ENCODE peak calls at places on chromosomes 4 and X, in seven cellular contexts. One of them, this sample, is unnamed.

GRCh38 chrX:85017721-85018120 is 14.0 kb downstream of the APOOL start:
- DNase-seq in fibroblast of the aortic adventitia: peak
- DNase-seq in vagina: no peak
- DNase-seq in GM06990: no peak
- DNase-seq in fibroblast of mammary gland: peak
- DNase-seq in OCI-LY7: no peak
- DNase-seq in Right ventricle myocardium superior: no peak
- DNase-seq in this sample: no peak

GRCh38 chr4:38323141-38323634 is 340.8 kb upstream of the KLF3 start:
- DNase-seq in fibroblast of the aortic adventitia: no peak
- DNase-seq in vagina: no peak
- DNase-seq in GM06990: no peak
- DNase-seq in fibroblast of mammary gland: peak
- DNase-seq in OCI-LY7: no peak
- DNase-seq in Right ventricle myocardium superior: no peak
- DNase-seq in this sample: no peak

GRCh38 chr4:156924774-156925173 is 46.8 kb downstream of the PDGFC start:
- DNase-seq in fibroblast of the aortic adventitia: peak
- DNase-seq in vagina: no peak
- DNase-seq in GM06990: no peak
- DNase-seq in fibroblast of mammary gland: no peak
- DNase-seq in OCI-LY7: no peak
- DNase-seq in Right ventricle myocardium superior: no peak
- DNase-seq in this sample: no peak

GRCh38 chr4:19547463-19547862 is 704.2 kb upstream of the SLIT2 start:
- DNase-seq in fibroblast of the aortic adventitia: no peak
- DNase-seq in vagina: no peak
- DNase-seq in GM06990: no peak
- DNase-seq in fibroblast of mammary gland: no peak
- DNase-seq in OCI-LY7: no peak
- DNase-seq in Right ventricle myocardium superior: no peak
- DNase-seq in this sample: no peak

GRCh38 chrX:17442898-17443297 is 67.9 kb downstream of the NHS start:
- DNase-seq in fibroblast of the aortic adventitia: no peak
- DNase-seq in vagina: no peak
- DNase-seq in GM06990: no peak
- DNase-seq in fibroblast of mammary gland: peak
- DNase-seq in OCI-LY7: no peak
- DNase-seq in Right ventricle myocardium superior: no peak
- DNase-seq in this sample: no peak

GRCh38 chrX:115356369-115356768 is 66.9 kb downstream of the LUZP4 start:
- DNase-seq in fibroblast of the aortic adventitia: no peak
- DNase-seq in vagina: no peak
- DNase-seq in GM06990: no peak
- DNase-seq in fibroblast of mammary gland: no peak
- DNase-seq in OCI-LY7: no peak
- DNase-seq in Right ventricle myocardium superior: no peak
- DNase-seq in this sample: no peak

GRCh38 chrX:129925305-129926092 is 19.5 kb downstream of the UTP14A start:
- DNase-seq in fibroblast of the aortic adventitia: peak
- DNase-seq in vagina: no peak
- DNase-seq in GM06990: peak
- DNase-seq in fibroblast of mammary gland: peak
- DNase-seq in OCI-LY7: peak
- DNase-seq in Right ventricle myocardium superior: peak
- DNase-seq in this sample: peak

GRCh38 chrX:99703467-99703866 is 706.6 kb downstream of the PCDH19 start:
- DNase-seq in fibroblast of the aortic adventitia: no peak
- DNase-seq in vagina: no peak
- DNase-seq in GM06990: no peak
- DNase-seq in fibroblast of mammary gland: no peak
- DNase-seq in OCI-LY7: no peak
- DNase-seq in Right ventricle myocardium superior: no peak
- DNase-seq in this sample: no peak

GRCh38 chr4:75244325-75244724 is 269.9 kb downstream of the RCHY1 start:
- DNase-seq in fibroblast of the aortic adventitia: no peak
- DNase-seq in vagina: no peak
- DNase-seq in GM06990: no peak
- DNase-seq in fibroblast of mammary gland: no peak
- DNase-seq in OCI-LY7: no peak
- DNase-seq in Right ventricle myocardium superior: no peak
- DNase-seq in this sample: no peak

GRCh38 chr4:88137112-88137511 is 21.3 kb downstream of the ABCG2 start:
- DNase-seq in fibroblast of the aortic adventitia: peak
- DNase-seq in vagina: no peak
- DNase-seq in GM06990: no peak
- DNase-seq in fibroblast of mammary gland: peak
- DNase-seq in OCI-LY7: no peak
- DNase-seq in Right ventricle myocardium superior: no peak
- DNase-seq in this sample: no peak

GRCh38 chrX:131734621-131735020 is 190.7 kb downstream of the OR13H1 start:
- DNase-seq in fibroblast of the aortic adventitia: peak
- DNase-seq in vagina: no peak
- DNase-seq in GM06990: peak
- DNase-seq in fibroblast of mammary gland: peak
- DNase-seq in OCI-LY7: no peak
- DNase-seq in Right ventricle myocardium superior: no peak
- DNase-seq in this sample: no peak

GRCh38 chr4:25320374-25321172 is 8.0 kb downstream of the ZCCHC4 start:
- DNase-seq in fibroblast of the aortic adventitia: peak
- DNase-seq in vagina: no peak
- DNase-seq in GM06990: no peak
- DNase-seq in fibroblast of mammary gland: peak
- DNase-seq in OCI-LY7: no peak
- DNase-seq in Right ventricle myocardium superior: no peak
- DNase-seq in this sample: no peak

GRCh38 chr4:1178300-1179088 is 6.1 kb upstream of the SPON2 start:
- DNase-seq in fibroblast of the aortic adventitia: no peak
- DNase-seq in vagina: peak
- DNase-seq in GM06990: no peak
- DNase-seq in fibroblast of mammary gland: peak
- DNase-seq in OCI-LY7: no peak
- DNase-seq in Right ventricle myocardium superior: no peak
- DNase-seq in this sample: no peak

GRCh38 chr4:147829401-147830101 is 97.7 kb downstream of the ARHGAP10 start:
- DNase-seq in fibroblast of the aortic adventitia: peak
- DNase-seq in vagina: no peak
- DNase-seq in GM06990: no peak
- DNase-seq in fibroblast of mammary gland: peak
- DNase-seq in OCI-LY7: no peak
- DNase-seq in Right ventricle myocardium superior: peak
- DNase-seq in this sample: no peak

GRCh38 chr4:147837435-147837834 is 105.5 kb downstream of the ARHGAP10 start:
- DNase-seq in fibroblast of the aortic adventitia: no peak
- DNase-seq in vagina: no peak
- DNase-seq in GM06990: no peak
- DNase-seq in fibroblast of mammary gland: no peak
- DNase-seq in OCI-LY7: peak
- DNase-seq in Right ventricle myocardium superior: no peak
- DNase-seq in this sample: no peak

GRCh38 chr4:127410644-127411043 is 222.1 kb upstream of the INTU start:
- DNase-seq in fibroblast of the aortic adventitia: no peak
- DNase-seq in vagina: no peak
- DNase-seq in GM06990: no peak
- DNase-seq in fibroblast of mammary gland: no peak
- DNase-seq in OCI-LY7: no peak
- DNase-seq in Right ventricle myocardium superior: no peak
- DNase-seq in this sample: no peak

GRCh38 chr4:7073526-7074390 is 5.9 kb upstream of the GRPEL1 start:
- DNase-seq in fibroblast of the aortic adventitia: peak
- DNase-seq in vagina: no peak
- DNase-seq in GM06990: no peak
- DNase-seq in fibroblast of mammary gland: peak
- DNase-seq in OCI-LY7: peak
- DNase-seq in Right ventricle myocardium superior: no peak
- DNase-seq in this sample: no peak

GRCh38 chrX:54540289-54540688 is 10.3 kb downstream of the GNL3L start:
- DNase-seq in fibroblast of the aortic adventitia: peak
- DNase-seq in vagina: no peak
- DNase-seq in GM06990: no peak
- DNase-seq in fibroblast of mammary gland: peak
- DNase-seq in OCI-LY7: no peak
- DNase-seq in Right ventricle myocardium superior: no peak
- DNase-seq in this sample: no peak

GRCh38 chr4:94451051-94451404 is 714 bp upstream of the PDLIM5 start:
- DNase-seq in fibroblast of the aortic adventitia: no peak
- DNase-seq in vagina: no peak
- DNase-seq in GM06990: no peak
- DNase-seq in fibroblast of mammary gland: peak
- DNase-seq in OCI-LY7: no peak
- DNase-seq in Right ventricle myocardium superior: no peak
- DNase-seq in this sample: no peak

GRCh38 chrX:116436358-116436816 is at the start of gene SLC6A14:
- DNase-seq in fibroblast of the aortic adventitia: no peak
- DNase-seq in vagina: no peak
- DNase-seq in GM06990: no peak
- DNase-seq in fibroblast of mammary gland: no peak
- DNase-seq in OCI-LY7: no peak
- DNase-seq in Right ventricle myocardium superior: no peak
- DNase-seq in this sample: no peak

GRCh38 chr4:187309456-187309855 is 585.8 kb upstream of the FAT1 start:
- DNase-seq in fibroblast of the aortic adventitia: no peak
- DNase-seq in vagina: no peak
- DNase-seq in GM06990: no peak
- DNase-seq in fibroblast of mammary gland: no peak
- DNase-seq in OCI-LY7: no peak
- DNase-seq in Right ventricle myocardium superior: no peak
- DNase-seq in this sample: no peak

GRCh38 chrX:12958059-12958458 is 16.9 kb upstream of the TMSB4X start:
- DNase-seq in fibroblast of the aortic adventitia: no peak
- DNase-seq in vagina: no peak
- DNase-seq in GM06990: no peak
- DNase-seq in fibroblast of mammary gland: no peak
- DNase-seq in OCI-LY7: no peak
- DNase-seq in Right ventricle myocardium superior: no peak
- DNase-seq in this sample: no peak

GRCh38 chr4:150682126-150682525 is 100.2 kb downstream of the MAB21L2 start:
- DNase-seq in fibroblast of the aortic adventitia: no peak
- DNase-seq in vagina: no peak
- DNase-seq in GM06990: no peak
- DNase-seq in fibroblast of mammary gland: no peak
- DNase-seq in OCI-LY7: peak
- DNase-seq in Right ventricle myocardium superior: no peak
- DNase-seq in this sample: no peak

GRCh38 chrX:71158603-71159002 is 14.0 kb downstream of the NLGN3 start:
- DNase-seq in fibroblast of the aortic adventitia: no peak
- DNase-seq in vagina: no peak
- DNase-seq in GM06990: no peak
- DNase-seq in fibroblast of mammary gland: no peak
- DNase-seq in OCI-LY7: no peak
- DNase-seq in Right ventricle myocardium superior: no peak
- DNase-seq in this sample: no peak

GRCh38 chr4:81622028-81622427 is 150.3 kb upstream of the RASGEF1B start:
- DNase-seq in fibroblast of the aortic adventitia: no peak
- DNase-seq in vagina: no peak
- DNase-seq in GM06990: no peak
- DNase-seq in fibroblast of mammary gland: no peak
- DNase-seq in OCI-LY7: no peak
- DNase-seq in Right ventricle myocardium superior: no peak
- DNase-seq in this sample: no peak

GRCh38 chrX:9928083-9928482 is 39.1 kb upstream of the CLDN34 start:
- DNase-seq in fibroblast of the aortic adventitia: no peak
- DNase-seq in vagina: no peak
- DNase-seq in GM06990: no peak
- DNase-seq in fibroblast of mammary gland: no peak
- DNase-seq in OCI-LY7: no peak
- DNase-seq in Right ventricle myocardium superior: no peak
- DNase-seq in this sample: no peak

GRCh38 chr4:76341063-76341462 is 34.5 kb downstream of the STBD1 start:
- DNase-seq in fibroblast of the aortic adventitia: peak
- DNase-seq in vagina: no peak
- DNase-seq in GM06990: no peak
- DNase-seq in fibroblast of mammary gland: peak
- DNase-seq in OCI-LY7: no peak
- DNase-seq in Right ventricle myocardium superior: no peak
- DNase-seq in this sample: no peak

GRCh38 chr4:17557880-17558279 is 19.1 kb upstream of the LAP3 start:
- DNase-seq in fibroblast of the aortic adventitia: peak
- DNase-seq in vagina: no peak
- DNase-seq in GM06990: no peak
- DNase-seq in fibroblast of mammary gland: peak
- DNase-seq in OCI-LY7: no peak
- DNase-seq in Right ventricle myocardium superior: no peak
- DNase-seq in this sample: no peak

GRCh38 chr4:182758288-182758687 is 158.9 kb downstream of the DCTD start:
- DNase-seq in fibroblast of the aortic adventitia: no peak
- DNase-seq in vagina: no peak
- DNase-seq in GM06990: no peak
- DNase-seq in fibroblast of mammary gland: no peak
- DNase-seq in OCI-LY7: no peak
- DNase-seq in Right ventricle myocardium superior: no peak
- DNase-seq in this sample: no peak

GRCh38 chr4:138952405-138952804 is 63.2 kb upstream of the NOCT start:
- DNase-seq in fibroblast of the aortic adventitia: no peak
- DNase-seq in vagina: peak
- DNase-seq in GM06990: no peak
- DNase-seq in fibroblast of mammary gland: peak
- DNase-seq in OCI-LY7: no peak
- DNase-seq in Right ventricle myocardium superior: no peak
- DNase-seq in this sample: no peak

GRCh38 chr4:6967846-6968340 is 58.3 kb downstream of the TBC1D14 start:
- DNase-seq in fibroblast of the aortic adventitia: no peak
- DNase-seq in vagina: no peak
- DNase-seq in GM06990: no peak
- DNase-seq in fibroblast of mammary gland: no peak
- DNase-seq in OCI-LY7: no peak
- DNase-seq in Right ventricle myocardium superior: no peak
- DNase-seq in this sample: no peak

GRCh38 chr4:1052231-1052671 is 40.8 kb downstream of the FGFRL1 start:
- DNase-seq in fibroblast of the aortic adventitia: no peak
- DNase-seq in vagina: no peak
- DNase-seq in GM06990: no peak
- DNase-seq in fibroblast of mammary gland: no peak
- DNase-seq in OCI-LY7: no peak
- DNase-seq in Right ventricle myocardium superior: no peak
- DNase-seq in this sample: no peak

GRCh38 chrX:13906103-13906502 is 89.2 kb upstream of the GPM6B start:
- DNase-seq in fibroblast of the aortic adventitia: no peak
- DNase-seq in vagina: no peak
- DNase-seq in GM06990: no peak
- DNase-seq in fibroblast of mammary gland: no peak
- DNase-seq in OCI-LY7: no peak
- DNase-seq in Right ventricle myocardium superior: no peak
- DNase-seq in this sample: no peak

GRCh38 chr4:144899393-144899792 is 198.6 kb downstream of the ANAPC10 start:
- DNase-seq in fibroblast of the aortic adventitia: no peak
- DNase-seq in vagina: no peak
- DNase-seq in GM06990: no peak
- DNase-seq in fibroblast of mammary gland: no peak
- DNase-seq in OCI-LY7: no peak
- DNase-seq in Right ventricle myocardium superior: no peak
- DNase-seq in this sample: no peak

GRCh38 chr4:48341776-48342558 is 638 bp downstream of the SLAIN2 start:
- DNase-seq in fibroblast of the aortic adventitia: no peak
- DNase-seq in vagina: peak
- DNase-seq in GM06990: peak
- DNase-seq in fibroblast of mammary gland: no peak
- DNase-seq in OCI-LY7: peak
- DNase-seq in Right ventricle myocardium superior: peak
- DNase-seq in this sample: peak

GRCh38 chr4:2079006-2079405 is 19.9 kb downstream of the NAT8L start:
- DNase-seq in fibroblast of the aortic adventitia: no peak
- DNase-seq in vagina: no peak
- DNase-seq in GM06990: no peak
- DNase-seq in fibroblast of mammary gland: no peak
- DNase-seq in OCI-LY7: no peak
- DNase-seq in Right ventricle myocardium superior: no peak
- DNase-seq in this sample: no peak

GRCh38 chr4:176479745-176480144 is 160.0 kb downstream of the SPCS3 start:
- DNase-seq in fibroblast of the aortic adventitia: no peak
- DNase-seq in vagina: no peak
- DNase-seq in GM06990: no peak
- DNase-seq in fibroblast of mammary gland: no peak
- DNase-seq in OCI-LY7: no peak
- DNase-seq in Right ventricle myocardium superior: no peak
- DNase-seq in this sample: no peak

GRCh38 chr4:16579866-16580265 is 318.6 kb downstream of the LDB2 start:
- DNase-seq in fibroblast of the aortic adventitia: peak
- DNase-seq in vagina: no peak
- DNase-seq in GM06990: no peak
- DNase-seq in fibroblast of mammary gland: peak
- DNase-seq in OCI-LY7: no peak
- DNase-seq in Right ventricle myocardium superior: no peak
- DNase-seq in this sample: no peak

This sample was measured in activated T-helper 2 cell treated with anti-CD3 and anti-CD28 coated beads, Interferon-gamma antibody, Interleukin-2, Interleukin-4, amounts not matched to agents 10 μg/mL and 5 μg/mL and 100 μg/mL, durations not matched to agents 14 hours and 24 hours and 36 hours.